ENCODE peak calls at places on chromosomes 16 and 17, in six cellular contexts. One of them, this sample, is unnamed.

GRCh38 chr17:1813088-1813487 is 16.6 kb downstream of the SMYD4 start:
- DNase-seq in fibroblast of the aortic adventitia: peak
- DNase-seq in naive thymus-derived CD4-positive, alpha-beta T cell: no peak
- DNase-seq in DMS53: no peak
- DNase-seq in neural crest cell: no peak
- DNase-seq in activated gamma-delta T cell treated with anti-CD3 and anti-CD28 coated beads, Interleukin-2, amount 50 U/mL, for 16 hours: no peak
- DNase-seq in this sample: no peak

GRCh38 chr16:10297341-10298006 is 88.4 kb upstream of the ATF7IP2 start:
- DNase-seq in fibroblast of the aortic adventitia: no peak
- DNase-seq in naive thymus-derived CD4-positive, alpha-beta T cell: no peak
- DNase-seq in DMS53: no peak
- DNase-seq in neural crest cell: no peak
- DNase-seq in activated gamma-delta T cell treated with anti-CD3 and anti-CD28 coated beads, Interleukin-2, amount 50 U/mL, for 16 hours: no peak
- DNase-seq in this sample: no peak

GRCh38 chr16:290015-290680 is 7.2 kb downstream of the PDIA2 start:
- DNase-seq in fibroblast of the aortic adventitia: no peak
- DNase-seq in naive thymus-derived CD4-positive, alpha-beta T cell: no peak
- DNase-seq in DMS53: no peak
- DNase-seq in neural crest cell: no peak
- DNase-seq in activated gamma-delta T cell treated with anti-CD3 and anti-CD28 coated beads, Interleukin-2, amount 50 U/mL, for 16 hours: no peak
- DNase-seq in this sample: no peak

GRCh38 chr16:4339909-4340308 is 11.2 kb downstream of the PAM16 start:
- DNase-seq in fibroblast of the aortic adventitia: peak
- DNase-seq in naive thymus-derived CD4-positive, alpha-beta T cell: no peak
- DNase-seq in DMS53: peak
- DNase-seq in neural crest cell: no peak
- DNase-seq in activated gamma-delta T cell treated with anti-CD3 and anti-CD28 coated beads, Interleukin-2, amount 50 U/mL, for 16 hours: no peak
- DNase-seq in this sample: no peak

GRCh38 chr17:65953316-65954147 is 238.4 kb downstream of the CEP112 start:
- DNase-seq in fibroblast of the aortic adventitia: no peak
- DNase-seq in naive thymus-derived CD4-positive, alpha-beta T cell: no peak
- DNase-seq in DMS53: no peak
- DNase-seq in neural crest cell: no peak
- DNase-seq in activated gamma-delta T cell treated with anti-CD3 and anti-CD28 coated beads, Interleukin-2, amount 50 U/mL, for 16 hours: no peak
- DNase-seq in this sample: no peak

GRCh38 chr16:50308237-50308965 is 42.0 kb downstream of the ADCY7 start:
- DNase-seq in fibroblast of the aortic adventitia: no peak
- DNase-seq in naive thymus-derived CD4-positive, alpha-beta T cell: no peak
- DNase-seq in DMS53: no peak
- DNase-seq in neural crest cell: no peak
- DNase-seq in activated gamma-delta T cell treated with anti-CD3 and anti-CD28 coated beads, Interleukin-2, amount 50 U/mL, for 16 hours: no peak
- DNase-seq in this sample: no peak

GRCh38 chr17:36004604-36005003 is 3.3 kb upstream of the CCL15 start:
- DNase-seq in fibroblast of the aortic adventitia: no peak
- DNase-seq in naive thymus-derived CD4-positive, alpha-beta T cell: no peak
- DNase-seq in DMS53: no peak
- DNase-seq in neural crest cell: no peak
- DNase-seq in activated gamma-delta T cell treated with anti-CD3 and anti-CD28 coated beads, Interleukin-2, amount 50 U/mL, for 16 hours: no peak
- DNase-seq in this sample: no peak

GRCh38 chr16:19520861-19521331 is 1.0 kb downstream of the GDE1 start:
- DNase-seq in fibroblast of the aortic adventitia: peak
- DNase-seq in naive thymus-derived CD4-positive, alpha-beta T cell: no peak
- DNase-seq in DMS53: peak
- DNase-seq in neural crest cell: no peak
- DNase-seq in activated gamma-delta T cell treated with anti-CD3 and anti-CD28 coated beads, Interleukin-2, amount 50 U/mL, for 16 hours: no peak
- DNase-seq in this sample: no peak

GRCh38 chr17:70242781-70243437 is 73.6 kb downstream of the KCNJ2 start:
- DNase-seq in fibroblast of the aortic adventitia: peak
- DNase-seq in naive thymus-derived CD4-positive, alpha-beta T cell: no peak
- DNase-seq in DMS53: no peak
- DNase-seq in neural crest cell: no peak
- DNase-seq in activated gamma-delta T cell treated with anti-CD3 and anti-CD28 coated beads, Interleukin-2, amount 50 U/mL, for 16 hours: no peak
- DNase-seq in this sample: no peak

GRCh38 chr17:68801564-68801963 is 153.6 kb downstream of the ABCA8 start:
- DNase-seq in fibroblast of the aortic adventitia: no peak
- DNase-seq in naive thymus-derived CD4-positive, alpha-beta T cell: no peak
- DNase-seq in DMS53: no peak
- DNase-seq in neural crest cell: no peak
- DNase-seq in activated gamma-delta T cell treated with anti-CD3 and anti-CD28 coated beads, Interleukin-2, amount 50 U/mL, for 16 hours: no peak
- DNase-seq in this sample: no peak

GRCh38 chr17:81329927-81330883 is 35.1 kb upstream of the SLC38A10 start:
- DNase-seq in fibroblast of the aortic adventitia: no peak
- DNase-seq in naive thymus-derived CD4-positive, alpha-beta T cell: no peak
- DNase-seq in DMS53: peak
- DNase-seq in neural crest cell: no peak
- DNase-seq in activated gamma-delta T cell treated with anti-CD3 and anti-CD28 coated beads, Interleukin-2, amount 50 U/mL, for 16 hours: no peak
- DNase-seq in this sample: no peak

GRCh38 chr17:42389135-42389417 is 834 bp upstream of the STAT3 start:
- DNase-seq in fibroblast of the aortic adventitia: no peak
- DNase-seq in naive thymus-derived CD4-positive, alpha-beta T cell: no peak
- DNase-seq in DMS53: no peak
- DNase-seq in neural crest cell: no peak
- DNase-seq in activated gamma-delta T cell treated with anti-CD3 and anti-CD28 coated beads, Interleukin-2, amount 50 U/mL, for 16 hours: no peak
- DNase-seq in this sample: no peak

GRCh38 chr16:72467157-72467759 is 295.3 kb upstream of the PMFBP1 start:
- DNase-seq in fibroblast of the aortic adventitia: peak
- DNase-seq in naive thymus-derived CD4-positive, alpha-beta T cell: no peak
- DNase-seq in DMS53: peak
- DNase-seq in neural crest cell: no peak
- DNase-seq in activated gamma-delta T cell treated with anti-CD3 and anti-CD28 coated beads, Interleukin-2, amount 50 U/mL, for 16 hours: no peak
- DNase-seq in this sample: no peak

GRCh38 chr17:40065041-40065770 is 2.4 kb downstream of the THRA start:
- DNase-seq in fibroblast of the aortic adventitia: peak
- DNase-seq in naive thymus-derived CD4-positive, alpha-beta T cell: no peak
- DNase-seq in DMS53: no peak
- DNase-seq in neural crest cell: peak
- DNase-seq in activated gamma-delta T cell treated with anti-CD3 and anti-CD28 coated beads, Interleukin-2, amount 50 U/mL, for 16 hours: no peak
- DNase-seq in this sample: no peak